ENCODE peak calls at places on chromosome 21, in nine cellular contexts. One of them, this sample, is unnamed.

GRCh38 chr21:32371913-32372314 is 20.9 kb downstream of the URB1 start:
- DNase-seq in transverse colon: no peak
- DNase-seq in prostate gland: peak; percentile 86
- DNase-seq in cardiac fibroblast: peak; percentile 88
- DNase-seq in fibroblast of mammary gland: peak; percentile 87
- DNase-seq in ascending aorta: peak; percentile 77
- DNase-seq in AG04450: peak; percentile 52
- DNase-seq in Panc1: no peak
- DNase-seq in GM12865: no peak
- DNase-seq in this sample: no peak

GRCh38 chr21:36535618-36536241 is 55.8 kb upstream of the CLDN14 start:
- DNase-seq in transverse colon: no peak
- DNase-seq in prostate gland: no peak
- DNase-seq in cardiac fibroblast: no peak
- DNase-seq in fibroblast of mammary gland: no peak
- DNase-seq in ascending aorta: no peak
- DNase-seq in AG04450: no peak
- DNase-seq in Panc1: no peak
- DNase-seq in GM12865: peak; percentile 95
- DNase-seq in this sample: no peak

GRCh38 chr21:35743571-35743970 is 316.8 kb downstream of the SETD4 start:
- DNase-seq in transverse colon: no peak
- DNase-seq in prostate gland: no peak
- DNase-seq in cardiac fibroblast: no peak
- DNase-seq in fibroblast of mammary gland: peak; percentile 43
- DNase-seq in ascending aorta: no peak
- DNase-seq in AG04450: peak; percentile 10
- DNase-seq in Panc1: no peak
- DNase-seq in GM12865: no peak
- DNase-seq in this sample: no peak

GRCh38 chr21:36654341-36654740 is 44.6 kb upstream of the SIM2 start:
- DNase-seq in transverse colon: no peak
- DNase-seq in prostate gland: no peak
- DNase-seq in cardiac fibroblast: no peak
- DNase-seq in fibroblast of mammary gland: no peak
- DNase-seq in ascending aorta: no peak
- DNase-seq in AG04450: no peak
- DNase-seq in Panc1: no peak
- DNase-seq in GM12865: no peak
- DNase-seq in this sample: no peak

GRCh38 chr21:29181799-29182470 is 51.5 kb downstream of the MAP3K7CL start:
- DNase-seq in transverse colon: peak; percentile 48
- DNase-seq in prostate gland: peak; percentile 60
- DNase-seq in cardiac fibroblast: peak; percentile 93
- DNase-seq in fibroblast of mammary gland: peak; percentile 88
- DNase-seq in ascending aorta: no peak
- DNase-seq in AG04450: peak; percentile 73
- DNase-seq in Panc1: no peak
- DNase-seq in GM12865: peak; percentile 67
- DNase-seq in this sample: peak; percentile 67

GRCh38 chr21:16176570-16176969 is 446.8 kb downstream of the USP25 start:
- DNase-seq in transverse colon: no peak
- DNase-seq in prostate gland: no peak
- DNase-seq in cardiac fibroblast: no peak
- DNase-seq in fibroblast of mammary gland: peak; percentile 60
- DNase-seq in ascending aorta: no peak
- DNase-seq in AG04450: no peak
- DNase-seq in Panc1: no peak
- DNase-seq in GM12865: no peak
- DNase-seq in this sample: no peak

GRCh38 chr21:15506086-15506485 is 223.7 kb upstream of the USP25 start:
- DNase-seq in transverse colon: no peak
- DNase-seq in prostate gland: no peak
- DNase-seq in cardiac fibroblast: no peak
- DNase-seq in fibroblast of mammary gland: no peak
- DNase-seq in ascending aorta: no peak
- DNase-seq in AG04450: no peak
- DNase-seq in Panc1: no peak
- DNase-seq in GM12865: no peak
- DNase-seq in this sample: no peak

GRCh38 chr21:9837946-9838801 is 683.2 kb upstream of the TPTE start:
- DNase-seq in transverse colon: no peak
- DNase-seq in prostate gland: no peak
- DNase-seq in cardiac fibroblast: no peak
- DNase-seq in fibroblast of mammary gland: no peak
- DNase-seq in ascending aorta: no peak
- DNase-seq in AG04450: no peak
- DNase-seq in Panc1: no peak
- DNase-seq in GM12865: no peak
- DNase-seq in this sample: no peak

GRCh38 chr21:31182231-31183129 is 144.2 kb upstream of the KRTAP19-8 start:
- DNase-seq in transverse colon: no peak
- DNase-seq in prostate gland: no peak
- DNase-seq in cardiac fibroblast: no peak
- DNase-seq in fibroblast of mammary gland: no peak
- DNase-seq in ascending aorta: no peak
- DNase-seq in AG04450: no peak
- DNase-seq in Panc1: no peak
- DNase-seq in GM12865: no peak
- DNase-seq in this sample: no peak

GRCh38 chr21:14988760-14989159 is 76.0 kb downstream of the NRIP1 start:
- DNase-seq in transverse colon: no peak
- DNase-seq in prostate gland: no peak
- DNase-seq in cardiac fibroblast: no peak
- DNase-seq in fibroblast of mammary gland: no peak
- DNase-seq in ascending aorta: no peak
- DNase-seq in AG04450: no peak
- DNase-seq in Panc1: no peak
- DNase-seq in GM12865: no peak
- DNase-seq in this sample: no peak

GRCh38 chr21:29797155-29797554 is 142.6 kb downstream of the GRIK1 start:
- DNase-seq in transverse colon: no peak
- DNase-seq in prostate gland: no peak
- DNase-seq in cardiac fibroblast: no peak
- DNase-seq in fibroblast of mammary gland: no peak
- DNase-seq in ascending aorta: no peak
- DNase-seq in AG04450: no peak
- DNase-seq in Panc1: no peak
- DNase-seq in GM12865: no peak
- DNase-seq in this sample: no peak

GRCh38 chr21:32994305-32994704 is 31.4 kb upstream of the OLIG2 start:
- DNase-seq in transverse colon: no peak
- DNase-seq in prostate gland: no peak
- DNase-seq in cardiac fibroblast: peak; percentile 53
- DNase-seq in fibroblast of mammary gland: peak; percentile 35
- DNase-seq in ascending aorta: no peak
- DNase-seq in AG04450: no peak
- DNase-seq in Panc1: no peak
- DNase-seq in GM12865: peak; percentile 5
- DNase-seq in this sample: no peak

GRCh38 chr21:35020902-35021301 is 28.2 kb downstream of the RUNX1 start:
- DNase-seq in transverse colon: no peak
- DNase-seq in prostate gland: no peak
- DNase-seq in cardiac fibroblast: no peak
- DNase-seq in fibroblast of mammary gland: peak; percentile 71
- DNase-seq in ascending aorta: no peak
- DNase-seq in AG04450: no peak
- DNase-seq in Panc1: no peak
- DNase-seq in GM12865: no peak
- DNase-seq in this sample: no peak

GRCh38 chr21:40516336-40516735 is 330.6 kb downstream of the DSCAM start:
- DNase-seq in transverse colon: peak; percentile 12
- DNase-seq in prostate gland: no peak
- DNase-seq in cardiac fibroblast: no peak
- DNase-seq in fibroblast of mammary gland: no peak
- DNase-seq in ascending aorta: no peak
- DNase-seq in AG04450: no peak
- DNase-seq in Panc1: no peak
- DNase-seq in GM12865: no peak
- DNase-seq in this sample: no peak

GRCh38 chr21:35058058-35058457 is 9.0 kb upstream of the RUNX1 start:
- DNase-seq in transverse colon: no peak
- DNase-seq in prostate gland: no peak
- DNase-seq in cardiac fibroblast: no peak
- DNase-seq in fibroblast of mammary gland: no peak
- DNase-seq in ascending aorta: no peak
- DNase-seq in AG04450: no peak
- DNase-seq in Panc1: no peak
- DNase-seq in GM12865: no peak
- DNase-seq in this sample: no peak

GRCh38 chr21:15406791-15407190 is 323.0 kb upstream of the USP25 start:
- DNase-seq in transverse colon: no peak
- DNase-seq in prostate gland: no peak
- DNase-seq in cardiac fibroblast: no peak
- DNase-seq in fibroblast of mammary gland: no peak
- DNase-seq in ascending aorta: no peak
- DNase-seq in AG04450: no peak
- DNase-seq in Panc1: no peak
- DNase-seq in GM12865: no peak
- DNase-seq in this sample: peak; percentile 22

GRCh38 chr21:31459457-31459856 is 115.4 kb upstream of the TIAM1 start:
- DNase-seq in transverse colon: no peak
- DNase-seq in prostate gland: no peak
- DNase-seq in cardiac fibroblast: no peak
- DNase-seq in fibroblast of mammary gland: no peak
- DNase-seq in ascending aorta: no peak
- DNase-seq in AG04450: no peak
- DNase-seq in Panc1: no peak
- DNase-seq in GM12865: no peak
- DNase-seq in this sample: no peak

GRCh38 chr21:42188663-42189062 is 30.3 kb upstream of the ABCG1 start:
- DNase-seq in transverse colon: no peak
- DNase-seq in prostate gland: no peak
- DNase-seq in cardiac fibroblast: no peak
- DNase-seq in fibroblast of mammary gland: no peak
- DNase-seq in ascending aorta: no peak
- DNase-seq in AG04450: no peak
- DNase-seq in Panc1: no peak
- DNase-seq in GM12865: no peak
- DNase-seq in this sample: no peak
- H3K4me3 ChIP-seq in transverse colon: no peak overlapping the region
- H3K4me3 ChIP-seq in prostate gland: no peak overlapping the region
- H3K4me3 ChIP-seq in cardiac fibroblast: no peak overlapping the region
- H3K4me3 ChIP-seq in fibroblast of mammary gland: no peak overlapping the region
- H3K4me3 ChIP-seq in ascending aorta: no peak overlapping the region
- H3K4me3 ChIP-seq in AG04450: no peak overlapping the region
- H3K4me3 ChIP-seq in Panc1: no peak overlapping the region
- H3K4me3 ChIP-seq in GM12865: no peak overlapping the region
- H3K4me3 ChIP-seq in this sample: no peak overlapping the region

DNA sequence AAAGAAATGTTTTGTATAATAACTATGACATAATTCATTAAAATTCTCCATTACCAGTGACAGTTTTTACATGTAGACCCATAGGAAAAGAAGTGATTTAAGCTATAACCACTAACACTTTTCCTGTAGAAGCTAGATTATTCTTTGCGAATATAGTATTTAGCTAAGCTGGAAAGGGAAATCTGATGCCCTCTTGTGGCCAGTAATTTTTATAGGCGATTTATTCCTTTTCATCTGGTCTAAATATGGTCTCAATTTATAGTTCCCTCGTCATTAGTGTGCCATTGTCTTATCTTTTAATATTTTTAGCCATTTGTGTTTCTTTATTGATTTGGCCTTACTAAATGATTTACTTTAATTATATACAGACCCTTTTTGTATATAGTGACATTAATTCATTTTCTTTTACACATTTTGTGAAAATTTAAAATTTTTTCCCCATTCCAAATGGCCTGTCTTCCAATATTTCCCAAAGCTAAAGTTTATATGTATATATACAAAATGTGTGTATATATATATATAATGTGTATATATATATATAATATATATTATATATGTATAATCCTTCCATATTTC is 26.7 kb downstream of the BTG3 start:
- DNase-seq in transverse colon: no peak
- DNase-seq in prostate gland: no peak
- DNase-seq in cardiac fibroblast: peak; percentile 76
- DNase-seq in fibroblast of mammary gland: peak; percentile 70
- DNase-seq in ascending aorta: no peak
- DNase-seq in AG04450: no peak
- DNase-seq in Panc1: peak; percentile 15
- DNase-seq in GM12865: peak; percentile 48
- DNase-seq in this sample: peak; percentile 20
- TF ChIP-seq CTCF in transverse colon: peak; percentile 63
- TF ChIP-seq CTCF in prostate gland: peak; percentile 44
- TF ChIP-seq CTCF in cardiac fibroblast: peak; percentile 53
- TF ChIP-seq CTCF in fibroblast of mammary gland: peak; percentile 65
- TF ChIP-seq CTCF in ascending aorta: peak; percentile 54
- TF ChIP-seq CTCF in AG04450: peak; percentile 63
- TF ChIP-seq CTCF in Panc1: peak; percentile 60
- TF ChIP-seq CTCF in GM12865: peak; percentile 40
- TF ChIP-seq CTCF in this sample: peak; percentile 61

GRCh38 chr21:43827015-43827611 is 37.7 kb downstream of the RRP1 start:
- DNase-seq in transverse colon: no peak
- DNase-seq in prostate gland: no peak
- DNase-seq in cardiac fibroblast: peak; percentile 56
- DNase-seq in fibroblast of mammary gland: peak; percentile 78
- DNase-seq in ascending aorta: no peak
- DNase-seq in AG04450: no peak
- DNase-seq in Panc1: no peak
- DNase-seq in GM12865: no peak
- DNase-seq in this sample: no peak

GRCh38 chr21:43825610-43825935 is 36.2 kb downstream of the RRP1 start:
- DNase-seq in transverse colon: no peak
- DNase-seq in prostate gland: no peak
- DNase-seq in cardiac fibroblast: no peak
- DNase-seq in fibroblast of mammary gland: no peak
- DNase-seq in ascending aorta: no peak
- DNase-seq in AG04450: no peak
- DNase-seq in Panc1: no peak
- DNase-seq in GM12865: no peak
- DNase-seq in this sample: no peak

GRCh38 chr21:43824883-43825609 is 35.7 kb downstream of the RRP1 start:
- DNase-seq in transverse colon: no peak
- DNase-seq in prostate gland: no peak
- DNase-seq in cardiac fibroblast: no peak
- DNase-seq in fibroblast of mammary gland: no peak
- DNase-seq in ascending aorta: no peak
- DNase-seq in AG04450: no peak
- DNase-seq in Panc1: no peak
- DNase-seq in GM12865: no peak
- DNase-seq in this sample: no peak

GRCh38 chr21:43826623-43826974 is 37.2 kb downstream of the RRP1 start:
- DNase-seq in transverse colon: no peak
- DNase-seq in prostate gland: no peak
- DNase-seq in cardiac fibroblast: no peak
- DNase-seq in fibroblast of mammary gland: no peak
- DNase-seq in ascending aorta: no peak
- DNase-seq in AG04450: no peak
- DNase-seq in Panc1: no peak
- DNase-seq in GM12865: no peak
- DNase-seq in this sample: no peak

GRCh38 chr21:43825936-43826622 is 36.7 kb downstream of the RRP1 start:
- DNase-seq in transverse colon: no peak
- DNase-seq in prostate gland: peak; percentile 41
- DNase-seq in cardiac fibroblast: no peak
- DNase-seq in fibroblast of mammary gland: no peak
- DNase-seq in ascending aorta: no peak
- DNase-seq in AG04450: no peak
- DNase-seq in Panc1: no peak
- DNase-seq in GM12865: no peak
- DNase-seq in this sample: no peak
- H3K4me3 ChIP-seq in transverse colon: no peak overlapping the region
- H3K4me3 ChIP-seq in prostate gland: no peak overlapping the region
- H3K4me3 ChIP-seq in cardiac fibroblast: no peak overlapping the region
- H3K4me3 ChIP-seq in fibroblast of mammary gland: no peak overlapping the region
- H3K4me3 ChIP-seq in ascending aorta: no peak overlapping the region
- H3K4me3 ChIP-seq in AG04450: no peak overlapping the region
- H3K4me3 ChIP-seq in Panc1: no peak overlapping the region
- H3K4me3 ChIP-seq in GM12865: no peak overlapping the region
- H3K4me3 ChIP-seq in this sample: no peak overlapping the region

GRCh38 chr21:34020005-34020847 is 53.2 kb upstream of the MRPS6 start:
- DNase-seq in transverse colon: no peak
- DNase-seq in prostate gland: no peak
- DNase-seq in cardiac fibroblast: no peak
- DNase-seq in fibroblast of mammary gland: no peak
- DNase-seq in ascending aorta: no peak
- DNase-seq in AG04450: no peak
- DNase-seq in Panc1: no peak
- DNase-seq in GM12865: peak; percentile 87
- DNase-seq in this sample: no peak
- TF ChIP-seq CTCF in transverse colon: no peak
- TF ChIP-seq CTCF in prostate gland: no peak
- TF ChIP-seq CTCF in cardiac fibroblast: no peak
- TF ChIP-seq CTCF in fibroblast of mammary gland: no peak
- TF ChIP-seq CTCF in ascending aorta: no peak
- TF ChIP-seq CTCF in AG04450: peak; percentile 18
- TF ChIP-seq CTCF in Panc1: no peak
- TF ChIP-seq CTCF in GM12865: peak; percentile 5
- TF ChIP-seq CTCF in this sample: no peak

This sample was measured in retinal pigment epithelial cell.